ENCODE peak calls at places on chromosomes 12 and 14, in nine cellular contexts. X is aorta; U is C1 segment of cervical spinal cord; P is posterior vena cava; R is activated CD4-positive, alpha-beta T cell treated with anti-CD3 and anti-CD28 coated beads for 48 hours; K is suprapubic skin; A is activated gamma-delta T cell treated with anti-CD3 and anti-CD28 coated beads, Interleukin-2, amount 50 U/mL, for 16 hours; V is HepG2; L is activated T-cell treated with anti-CD3 and anti-CD28 coated beads, Interleukin-2, amount 50 U/mL, for 1 hour. N is an unnamed sample.

GRCh38 chr12:39920222-39920621 is 185.7 kb downstream of the SLC2A13 start:
- DNase-seq in X (no peak), K (no peak), U (no peak), R (no peak), A (no peak), L (no peak), P (no peak), V (no peak), N (no peak)

GRCh38 chr12:58540480-58541299 is 379.6 kb downstream of the LRIG3 start:
- DNase-seq in U (peak; percentile 1), V (peak; percentile 60), P (peak; percentile 91), R (peak; percentile 37), K (peak; percentile 70), A (no peak), X (peak; percentile 74), L (no peak), N (peak; percentile 67)

GRCh38 chr12:29081101-29081500 is 68.0 kb upstream of the FAR2 start:
- DNase-seq in X (no peak), L (no peak), U (no peak), A (no peak), R (no peak), P (no peak), V (no peak), K (no peak), N (no peak)

GRCh38 chr12:110561471-110562201 is 21.5 kb downstream of the PPTC7 start:
- DNase-seq in L (no peak), V (no peak), X (no peak), A (no peak), R (no peak), K (no peak), P (no peak), U (no peak), N (no peak)

GRCh38 chr12:39061576-39061975 is 156.2 kb upstream of the CPNE8 start:
- DNase-seq in A (no peak), R (no peak), P (no peak), K (no peak), V (no peak), X (no peak), U (no peak), L (no peak), N (no peak)

GRCh38 chr12:27463826-27464554 is 17.5 kb downstream of the SMCO2 start:
- DNase-seq in L (no peak), X (peak; percentile 70), K (no peak), R (peak; percentile 50), A (no peak), U (no peak), P (no peak), V (no peak), N (peak; percentile 44)

GRCh38 chr12:133129368-133130037 is 571 bp downstream of the ZNF891 start:
- DNase-seq in A (no peak), L (no peak), P (no peak), R (peak; percentile 18), K (no peak), U (no peak), V (peak; percentile 2), X (no peak), N (no peak)

GRCh38 chr14:89654998-89655397 is 238.0 kb upstream of the FOXN3 start:
- DNase-seq in R (no peak), K (no peak), L (no peak), V (no peak), A (no peak), P (no peak), X (no peak), U (no peak), N (no peak)

GRCh38 chr12:14572401-14572800 is 4.7 kb upstream of the PLBD1 start:
- DNase-seq in U (no peak), L (no peak), A (no peak), K (no peak), V (no peak), P (no peak), X (no peak), R (no peak), N (no peak)

GRCh38 chr14:104732355-104732804 is 8.4 kb downstream of the ADSS1 start:
- DNase-seq in R (no peak), P (no peak), L (no peak), U (no peak), A (no peak), K (no peak), X (peak; percentile 81), V (no peak), N (no peak)

GRCh38 chr12:16165506-16165905 is 112.0 kb downstream of the SLC15A5 start:
- DNase-seq in V (peak; percentile 18), X (no peak), L (no peak), P (no peak), R (no peak), K (peak; percentile 58), U (no peak), A (no peak), N (peak; percentile 53)

GRCh38 chr14:65226824-65227604 is 124.7 kb upstream of the MAX start:
- DNase-seq in V (peak; percentile 97), K (no peak), X (no peak), R (no peak), P (no peak), A (no peak), L (no peak), U (no peak), N (no peak)

GRCh38 chr14:91369628-91370445 is 47.8 kb downstream of the CCDC88C start:
- DNase-seq in K (no peak), R (peak; percentile 56), U (no peak), A (no peak), V (peak; percentile 59), P (no peak), X (no peak), L (peak; percentile 53), N (no peak)

GRCh38 chr12:58204086-58204485 is 262.7 kb downstream of the ATP23 start:
- DNase-seq in K (no peak), A (no peak), R (no peak), U (no peak), L (no peak), P (no peak), X (no peak), V (no peak), N (no peak)

GRCh38 chr12:80183939-80184338 is 84.6 kb downstream of the OTOGL start:
- DNase-seq in V (no peak), R (no peak), A (no peak), K (no peak), P (no peak), L (no peak), U (no peak), X (no peak), N (no peak)

GRCh38 chr14:22517117-22517720 is 71.8 kb downstream of the DAD1 start:
- DNase-seq in R (no peak), X (no peak), K (no peak), V (no peak), A (no peak), L (no peak), P (no peak), U (no peak), N (no peak)

GRCh38 chr12:90013409-90013808 is 304.8 kb upstream of the ATP2B1 start:
- DNase-seq in R (no peak), V (no peak), U (no peak), L (no peak), X (no peak), A (no peak), K (no peak), P (no peak), N (peak; percentile 22)

GRCh38 chr14:50062438-50063039 is 53.8 kb downstream of the VCPKMT start:
- DNase-seq in P (no peak), U (no peak), X (no peak), K (no peak), A (peak; percentile 66), R (peak; percentile 83), V (peak; percentile 88), L (peak; percentile 71), N (peak; percentile 90)

GRCh38 chr12:57152408-57153038 is 5.1 kb upstream of the LRP1-AS start:
- DNase-seq in R (no peak), A (no peak), V (no peak), K (peak; percentile 85), P (no peak), X (peak; percentile 82), U (no peak), L (no peak), N (no peak)

GRCh38 chr14:24274101-24274543 is 2.7 kb upstream of the RABGGTA start:
- DNase-seq in L (peak; percentile 22), P (no peak), V (no peak), A (no peak), R (peak; percentile 66), K (no peak), U (no peak), X (no peak), N (peak; percentile 41)

GRCh38 chr12:120496353-120497340 is 734 bp downstream of the DYNLL1 start:
- DNase-seq in R (peak; percentile 43), A (peak; percentile 33), K (peak; percentile 74), V (no peak), U (peak; percentile 76), L (no peak), P (peak; percentile 87), X (peak; percentile 82), N (peak; percentile 86)

GRCh38 chr14:99590746-99591555 is 13.1 kb downstream of the CCDC85C start:
- DNase-seq in L (no peak), X (no peak), K (no peak), A (no peak), U (no peak), V (no peak), P (no peak), R (no peak), N (no peak)

GRCh38 chr14:72723741-72724530 is 170.0 kb downstream of the DPF3 start:
- DNase-seq in V (no peak), X (no peak), K (no peak), U (peak; percentile 19), L (no peak), A (no peak), R (no peak), P (no peak), N (no peak)

GRCh38 chr12:25981597-25981996 is 23.1 kb downstream of the RASSF8 start:
- DNase-seq in X (no peak), V (no peak), L (no peak), R (no peak), U (no peak), P (no peak), K (no peak), A (no peak), N (no peak)

GRCh38 chr14:77663289-77663688 is 44.5 kb downstream of the ALKBH1 start:
- DNase-seq in V (no peak), A (no peak), L (no peak), R (no peak), U (no peak), K (no peak), P (no peak), X (no peak), N (no peak)

GRCh38 chr12:52246720-52247621 is 13.9 kb downstream of the KRT7 start:
- DNase-seq in L (no peak), V (peak; percentile 82), A (no peak), P (no peak), U (no peak), K (peak; percentile 44), X (no peak), R (no peak), N (no peak)

GRCh38 chr14:23147676-23148075 is 28.6 kb upstream of the CEBPE start:
- DNase-seq in R (no peak), X (no peak), V (no peak), U (peak; percentile 27), A (no peak), P (no peak), K (no peak), L (no peak), N (no peak)

GRCh38 chr14:60487211-60487610 is 1.3 kb upstream of the C14orf39 start:
- DNase-seq in A (no peak), U (no peak), K (no peak), R (no peak), L (no peak), V (no peak), P (no peak), X (no peak), N (no peak)

GRCh38 chr12:57008113-57008687 is 1.9 kb upstream of the ZBTB39 start:
- DNase-seq in X (no peak), U (no peak), K (no peak), V (peak; percentile 59), L (no peak), A (no peak), R (no peak), P (no peak), N (peak; percentile 86)

GRCh38 chr12:94207467-94208432 is 59.4 kb downstream of the PLXNC1 start:
- DNase-seq in L (no peak), K (no peak), R (peak; percentile 53), A (peak; percentile 22), V (no peak), U (no peak), P (no peak), X (no peak), N (peak; percentile 48)

GRCh38 chr14:51504626-51505025 is 147.1 kb upstream of the FRMD6 start:
- DNase-seq in A (no peak), V (no peak), X (no peak), R (no peak), L (no peak), P (no peak), U (no peak), K (no peak), N (no peak)

N was measured in KBM-7.